ENCODE peak calls at places on chromosomes 2 and 18, in four cellular contexts. One of them, this sample, is unnamed. For H3K36me3, the result is how much of the 10 kb centered on the place peaks cover.

GRCh38 chr18:57771626-57772025 is 31.5 kb downstream of the ATP8B1 start:
- DNase-seq in neural progenitor cell: no peak
- DNase-seq in GM23248: no peak
- DNase-seq in heart right ventricle: no peak
- DNase-seq in this sample: no peak

GRCh38 chr2:161992526-161992925 is 81.5 kb downstream of the DPP4 start:
- DNase-seq in heart right ventricle: no peak
- DNase-seq in neural progenitor cell: no peak
- DNase-seq in GM23248: no peak
- DNase-seq in this sample: no peak

GRCh38 chr2:74744731-74745505 is 89.0 kb upstream of the HK2 start:
- DNase-seq in heart right ventricle: no peak
- DNase-seq in GM23248: no peak
- DNase-seq in neural progenitor cell: no peak
- DNase-seq in this sample: no peak

GRCh38 chr2:35501076-35501475 is 854.5 kb upstream of the CRIM1 start:
- DNase-seq in neural progenitor cell: no peak
- DNase-seq in heart right ventricle: no peak
- DNase-seq in GM23248: no peak
- DNase-seq in this sample: no peak

GRCh38 chr2:188668017-188668663 is 306.0 kb upstream of the COL3A1 start:
- DNase-seq in heart right ventricle: no peak
- DNase-seq in neural progenitor cell: no peak
- DNase-seq in GM23248: peak
- DNase-seq in this sample: no peak

GRCh38 chr2:239249781-239250180 is 151.0 kb downstream of the HDAC4 start:
- DNase-seq in neural progenitor cell: no peak
- DNase-seq in heart right ventricle: peak
- DNase-seq in GM23248: no peak
- DNase-seq in this sample: no peak

GRCh38 chr18:48790226-48790863 is 160.4 kb downstream of the SMAD7 start:
- DNase-seq in neural progenitor cell: no peak
- DNase-seq in GM23248: no peak
- DNase-seq in heart right ventricle: peak
- DNase-seq in this sample: no peak

GRCh38 chr2:214019229-214019972 is 391.5 kb upstream of the VWC2L start:
- DNase-seq in neural progenitor cell: no peak
- DNase-seq in heart right ventricle: no peak
- DNase-seq in GM23248: peak
- DNase-seq in this sample: no peak

GRCh38 chr2:120559401-120559800 is 176.3 kb upstream of the GLI2 start:
- DNase-seq in neural progenitor cell: no peak
- DNase-seq in heart right ventricle: no peak
- DNase-seq in GM23248: peak
- DNase-seq in this sample: no peak

GRCh38 chr2:205499006-205499405 is 183.3 kb upstream of the NRP2 start:
- DNase-seq in GM23248: no peak
- DNase-seq in neural progenitor cell: no peak
- DNase-seq in heart right ventricle: no peak
- DNase-seq in this sample: no peak

GRCh38 chr18:8657050-8657820 is 48.0 kb downstream of the RAB12 start:
- DNase-seq in GM23248: no peak
- DNase-seq in neural progenitor cell: no peak
- DNase-seq in heart right ventricle: no peak
- DNase-seq in this sample: no peak

GRCh38 chr2:237540823-237541222 is 25.6 kb upstream of the PRLH start:
- DNase-seq in neural progenitor cell: no peak
- DNase-seq in heart right ventricle: peak
- DNase-seq in GM23248: peak
- DNase-seq in this sample: no peak

GRCh38 chr2:48435909-48436308 is 94.0 kb upstream of the STON1 start:
- DNase-seq in GM23248: peak
- DNase-seq in neural progenitor cell: no peak
- DNase-seq in heart right ventricle: no peak
- DNase-seq in this sample: no peak

GRCh38 chr18:74445585-74445984 is 11.5 kb downstream of the DIPK1C start:
- DNase-seq in heart right ventricle: no peak
- DNase-seq in GM23248: no peak
- DNase-seq in neural progenitor cell: no peak
- DNase-seq in this sample: no peak

GRCh38 chr18:46754661-46755292 is 2.1 kb downstream of the ST8SIA5 start:
- DNase-seq in heart right ventricle: no peak
- DNase-seq in neural progenitor cell: peak
- DNase-seq in GM23248: no peak
- DNase-seq in this sample: peak

GRCh38 chr2:37918742-37919186 is 6.3 kb upstream of the RMDN2 start:
- DNase-seq in GM23248: no peak
- DNase-seq in heart right ventricle: no peak
- DNase-seq in neural progenitor cell: no peak
- DNase-seq in this sample: no peak

GRCh38 chr2:135885709-135886108 is 9.5 kb upstream of the MCM6 start:
- DNase-seq in GM23248: no peak
- DNase-seq in heart right ventricle: no peak
- DNase-seq in neural progenitor cell: no peak
- DNase-seq in this sample: no peak

GRCh38 chr18:23057096-23057495 is 78.2 kb upstream of the CABLES1 start:
- DNase-seq in GM23248: no peak
- DNase-seq in neural progenitor cell: no peak
- DNase-seq in heart right ventricle: no peak
- DNase-seq in this sample: no peak

GRCh38 chr2:231648579-231649174 is 56.0 kb downstream of the TEX44 start:
- DNase-seq in heart right ventricle: peak
- DNase-seq in GM23248: peak
- DNase-seq in neural progenitor cell: peak
- DNase-seq in this sample: peak

GRCh38 chr2:128280901-128281321 is 37.8 kb downstream of the HS6ST1 start:
- DNase-seq in neural progenitor cell: no peak
- DNase-seq in GM23248: no peak
- DNase-seq in heart right ventricle: peak
- DNase-seq in this sample: peak

GRCh38 chr2:215537621-215538020 is 101.8 kb upstream of the FN1 start:
- DNase-seq in GM23248: peak
- DNase-seq in neural progenitor cell: no peak
- DNase-seq in heart right ventricle: no peak
- DNase-seq in this sample: peak

GRCh38 chr2:136116813-136117390 is 1.0 kb downstream of the CXCR4 start:
- DNase-seq in neural progenitor cell: peak
- DNase-seq in heart right ventricle: peak
- DNase-seq in GM23248: no peak
- DNase-seq in this sample: peak

GRCh38 chr2:173854840-173855239 is 110.3 kb downstream of the SP3 start:
- DNase-seq in heart right ventricle: no peak
- DNase-seq in neural progenitor cell: no peak
- DNase-seq in GM23248: peak
- DNase-seq in this sample: no peak

GRCh38 chr2:80889009-80889408 is 584.5 kb upstream of the LRRTM1 start:
- DNase-seq in GM23248: no peak
- DNase-seq in neural progenitor cell: no peak
- DNase-seq in heart right ventricle: no peak
- DNase-seq in this sample: no peak

GRCh38 chr2:60745761-60746160 is 10.3 kb upstream of the PAPOLG start:
- DNase-seq in GM23248: no peak
- DNase-seq in heart right ventricle: no peak
- DNase-seq in neural progenitor cell: no peak
- DNase-seq in this sample: no peak

GRCh38 chr18:13233746-13234527 is 15.4 kb downstream of the LDLRAD4 start:
- DNase-seq in neural progenitor cell: no peak
- DNase-seq in GM23248: no peak
- DNase-seq in heart right ventricle: no peak
- DNase-seq in this sample: no peak

GRCh38 chr18:27428120-27428519 is 243.0 kb upstream of the CHST9 start:
- DNase-seq in heart right ventricle: no peak
- DNase-seq in GM23248: peak
- DNase-seq in neural progenitor cell: no peak
- DNase-seq in this sample: peak

GRCh38 chr2:233036162-233036838 is 3.8 kb downstream of the NEU2 start:
- DNase-seq in GM23248: no peak
- DNase-seq in neural progenitor cell: no peak
- DNase-seq in heart right ventricle: no peak
- DNase-seq in this sample: no peak

GRCh38 chr2:180208841-180209240 is 201.7 kb upstream of the CWC22 start:
- DNase-seq in GM23248: peak
- DNase-seq in heart right ventricle: no peak
- DNase-seq in neural progenitor cell: no peak
- DNase-seq in this sample: no peak

GRCh38 chr18:74006160-74006559 is 141.5 kb downstream of the FBXO15 start:
- DNase-seq in heart right ventricle: no peak
- DNase-seq in neural progenitor cell: no peak
- DNase-seq in GM23248: no peak
- DNase-seq in this sample: no peak

GRCh38 chr2:15700131-15700530 is 108.5 kb downstream of the DDX1 start:
- DNase-seq in neural progenitor cell: no peak
- DNase-seq in heart right ventricle: no peak
- DNase-seq in GM23248: no peak
- DNase-seq in this sample: no peak

GRCh38 chr18:45839415-45840395 is 14.2 kb downstream of the SIGLEC15 start:
- DNase-seq in neural progenitor cell: peak
- DNase-seq in GM23248: peak
- DNase-seq in heart right ventricle: no peak
- DNase-seq in this sample: peak

GRCh38 chr2:69221512-69221911 is 165.5 kb downstream of the GFPT1 start:
- DNase-seq in neural progenitor cell: no peak
- DNase-seq in heart right ventricle: no peak
- DNase-seq in GM23248: peak
- DNase-seq in this sample: no peak

GRCh38 chr2:197369228-197369945 is 58.8 kb upstream of the ANKRD44 start:
- DNase-seq in GM23248: peak
- DNase-seq in neural progenitor cell: no peak
- DNase-seq in heart right ventricle: no peak
- DNase-seq in this sample: no peak

GRCh38 chr2:62570861-62571698 is 65.1 kb upstream of the TMEM17 start:
- DNase-seq in GM23248: peak
- DNase-seq in heart right ventricle: peak
- DNase-seq in neural progenitor cell: peak
- DNase-seq in this sample: peak

DNA sequence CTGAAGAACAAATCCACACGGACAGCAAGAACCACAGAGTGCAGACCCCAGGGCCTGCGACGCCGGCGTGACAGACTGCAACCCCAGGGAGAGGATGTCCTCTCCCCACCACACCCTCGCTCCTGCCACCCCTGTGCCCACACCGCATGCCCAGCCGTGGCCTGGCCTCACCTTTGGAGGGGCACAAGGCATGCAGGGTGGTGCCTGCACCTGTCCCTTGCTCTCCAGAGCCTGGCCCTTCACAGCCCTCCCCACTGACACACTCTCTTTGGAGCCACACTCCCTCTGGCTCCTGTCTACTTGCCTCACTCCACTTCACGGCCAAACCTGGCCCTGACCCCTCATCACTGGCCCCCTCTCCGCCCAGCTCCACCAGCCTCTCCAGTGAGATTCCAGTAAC is 9.3 kb downstream of the THAP4 start:
- DNase-seq in neural progenitor cell: no peak
- DNase-seq in GM23248: no peak
- DNase-seq in heart right ventricle: no peak
- DNase-seq in this sample: no peak
- H3K36me3 ChIP-seq in neural progenitor cell: under half
- H3K36me3 ChIP-seq in GM23248: under half
- H3K36me3 ChIP-seq in heart right ventricle: half or more
- H3K36me3 ChIP-seq in this sample: under half

GRCh38 chr2:28986429-28986828 is 5.3 kb downstream of the TOGARAM2 start:
- DNase-seq in heart right ventricle: no peak
- DNase-seq in GM23248: no peak
- DNase-seq in neural progenitor cell: no peak
- DNase-seq in this sample: peak
- H3K36me3 ChIP-seq in heart right ventricle: under half
- H3K36me3 ChIP-seq in GM23248: under half
- H3K36me3 ChIP-seq in neural progenitor cell: under half
- H3K36me3 ChIP-seq in this sample: under half

GRCh38 chr18:41758534-41758933 is 196.5 kb upstream of the PIK3C3 start:
- DNase-seq in neural progenitor cell: no peak
- DNase-seq in GM23248: no peak
- DNase-seq in heart right ventricle: no peak
- DNase-seq in this sample: no peak
- H3K36me3 ChIP-seq in neural progenitor cell: under half
- H3K36me3 ChIP-seq in GM23248: under half
- H3K36me3 ChIP-seq in heart right ventricle: under half
- H3K36me3 ChIP-seq in this sample: under half

GRCh38 chr2:169625781-169626180 is 41.6 kb downstream of the PPIG start:
- DNase-seq in neural progenitor cell: no peak
- DNase-seq in GM23248: no peak
- DNase-seq in heart right ventricle: no peak
- DNase-seq in this sample: no peak
- H3K36me3 ChIP-seq in neural progenitor cell: under half
- H3K36me3 ChIP-seq in GM23248: under half
- H3K36me3 ChIP-seq in heart right ventricle: half or more
- H3K36me3 ChIP-seq in this sample: under half

This sample was measured in H7.